ENCODE peak calls at places on chromosomes 11 and 22, in eight cellular contexts. E is uterus; D is PC-3; F is esophagus squamous epithelium; V is body of pancreas; M is CD4-positive, alpha-beta memory T cell; Y is IMR-90; W is suprapubic skin. L is an unnamed sample. For H3K4me1, the result is how much of the 10 kb centered on the place peaks cover.

GRCh38 chr22:44913198-44913983 is 96.4 kb downstream of the PHF21B start:
- DNase-seq in E (no peak), Y (no peak), D (no peak), W (peak), F (no peak), V (no peak), M (no peak), L (no peak)

GRCh38 chr22:30438559-30438958 is 13.0 kb downstream of the MTFP1 start:
- DNase-seq in E (no peak), M (no peak), Y (no peak), F (no peak), W (no peak), V (no peak), D (no peak), L (no peak)

GRCh38 chr11:128171496-128171895 is 415.9 kb downstream of the ETS1 start:
- DNase-seq in E (no peak), V (peak), M (no peak), F (no peak), W (no peak), D (peak), Y (peak), L (no peak)

GRCh38 chr11:118148877-118149276 is 3.7 kb downstream of the SCN4B start:
- DNase-seq in D (no peak), V (no peak), E (no peak), M (no peak), Y (no peak), W (no peak), F (no peak), L (no peak)

GRCh38 chr11:134637091-134638015 is 225.3 kb upstream of the B3GAT1 start:
- DNase-seq in V (no peak), D (no peak), E (no peak), M (no peak), F (no peak), W (no peak), Y (no peak), L (no peak)

GRCh38 chr11:133134561-133135173 is 397.6 kb downstream of the OPCML start:
- DNase-seq in W (no peak), E (no peak), V (peak), F (no peak), D (peak), Y (peak), M (no peak), L (no peak)

GRCh38 chr11:76835928-76836612 is 24.6 kb upstream of the ACER3 start:
- DNase-seq in D (peak), E (peak), W (peak), F (no peak), Y (peak), V (peak), M (no peak), L (no peak)

GRCh38 chr22:33606495-33606894 is 313.8 kb downstream of the LARGE1 start:
- DNase-seq in M (no peak), F (no peak), V (no peak), W (no peak), D (no peak), Y (no peak), E (no peak), L (no peak)

GRCh38 chr11:24496371-24496727 is 504 bp upstream of the LUZP2 start:
- DNase-seq in V (no peak), E (no peak), F (no peak), M (no peak), W (no peak), D (no peak), Y (peak), L (no peak)

GRCh38 chr22:46473021-46473779 is 64.2 kb downstream of the CELSR1 start:
- DNase-seq in Y (no peak), V (no peak), M (no peak), F (no peak), W (no peak), D (no peak), E (no peak), L (no peak)

GRCh38 chr11:34792814-34793241 is 123.4 kb downstream of the APIP start:
- DNase-seq in D (no peak), Y (no peak), E (no peak), M (no peak), V (peak), F (no peak), W (peak), L (no peak)

GRCh38 chr11:65435330-65435931 is 12.8 kb downstream of the NEAT1 start:
- DNase-seq in V (peak), M (no peak), Y (peak), W (no peak), D (no peak), F (no peak), E (peak), L (no peak)

GRCh38 chr11:123690490-123690889 is 36.1 kb upstream of the SCN3B start:
- DNase-seq in V (no peak), W (no peak), E (no peak), F (no peak), Y (peak), M (no peak), D (peak), L (no peak)

GRCh38 chr11:66293352-66293751 is 1.7 kb downstream of the TMEM151A start:
- DNase-seq in M (no peak), F (no peak), V (no peak), D (no peak), E (no peak), W (no peak), Y (no peak), L (no peak)

GRCh38 chr22:49020314-49020713 is 807.4 kb downstream of the BRD1 start:
- DNase-seq in Y (no peak), M (no peak), V (no peak), D (no peak), W (no peak), E (peak), F (no peak), L (no peak)

GRCh38 chr11:65468874-65469333 is 29.9 kb upstream of the MALAT1 start:
- DNase-seq in Y (no peak), F (no peak), M (peak), E (peak), W (peak), V (peak), D (peak), L (no peak)

GRCh38 chr11:35304393-35304790 is 115.0 kb downstream of the SLC1A2 start:
- DNase-seq in V (no peak), D (peak), W (no peak), E (no peak), Y (peak), M (no peak), F (no peak), L (no peak)

GRCh38 chr22:29312218-29313125 is 3.0 kb downstream of the RASL10A start:
- DNase-seq in V (peak), M (no peak), W (peak), F (no peak), E (no peak), D (no peak), Y (no peak), L (no peak)

GRCh38 chr11:132171031-132171430 is 800.6 kb downstream of the NTM start:
- DNase-seq in Y (no peak), E (no peak), V (no peak), W (no peak), M (no peak), F (no peak), D (no peak), L (no peak)

GRCh38 chr11:100789500-100789899 is 102.4 kb downstream of the ARHGAP42 start:
- DNase-seq in V (peak), W (no peak), Y (peak), E (no peak), D (peak), M (no peak), F (no peak), L (no peak)

GRCh38 chr11:12316432-12316831 is 60.9 kb upstream of the PARVA start:
- DNase-seq in D (no peak), E (no peak), F (no peak), M (no peak), W (no peak), V (no peak), Y (no peak), L (no peak)

GRCh38 chr11:110251837-110252236 is 44.6 kb downstream of the RDX start:
- DNase-seq in Y (peak), E (no peak), W (no peak), D (peak), F (no peak), V (peak), M (no peak), L (no peak)

GRCh38 chr11:115357066-115357465 is 147.1 kb downstream of the CADM1 start:
- DNase-seq in D (no peak), E (no peak), M (no peak), Y (no peak), F (no peak), W (no peak), V (no peak), L (no peak)

GRCh38 chr11:72297828-72298227 is 53.9 kb upstream of the PHOX2A start:
- DNase-seq in V (no peak), F (no peak), Y (no peak), D (no peak), E (no peak), M (no peak), W (no peak), L (no peak)

GRCh38 chr22:38730411-38730871 is 24.7 kb downstream of the GTPBP1 start:
- DNase-seq in W (peak), M (no peak), F (no peak), E (no peak), D (no peak), V (no peak), Y (no peak), L (no peak)

DNA sequence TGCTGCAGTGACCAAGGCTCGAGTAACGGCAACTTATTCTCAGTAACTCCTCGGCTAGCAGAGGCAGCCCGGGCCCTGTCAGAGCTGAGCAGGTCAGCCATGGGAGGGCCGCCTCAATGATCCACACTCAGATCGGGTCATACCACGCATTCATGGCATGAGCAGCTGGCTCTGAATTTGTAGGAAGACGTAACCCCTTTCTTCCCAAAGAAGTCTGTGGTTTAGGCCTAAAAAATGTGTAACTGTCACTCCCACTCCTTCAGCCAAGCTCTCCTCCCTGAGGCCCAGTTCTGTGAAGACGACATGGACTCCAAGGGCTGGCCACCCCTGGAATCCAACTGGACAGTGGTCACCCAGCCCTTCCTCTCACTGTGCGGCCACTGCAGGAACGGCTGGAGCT is 30.0 kb downstream of the PPP2R1B start:
- DNase-seq in E (no peak), V (no peak), M (no peak), Y (peak), D (no peak), F (no peak), W (peak), L (no peak)
- H3K4me1 ChIP-seq in E (under half), V (half or more), M (under half), Y (half or more), D (under half), F (half or more), W (half or more), L (half or more)

DNA sequence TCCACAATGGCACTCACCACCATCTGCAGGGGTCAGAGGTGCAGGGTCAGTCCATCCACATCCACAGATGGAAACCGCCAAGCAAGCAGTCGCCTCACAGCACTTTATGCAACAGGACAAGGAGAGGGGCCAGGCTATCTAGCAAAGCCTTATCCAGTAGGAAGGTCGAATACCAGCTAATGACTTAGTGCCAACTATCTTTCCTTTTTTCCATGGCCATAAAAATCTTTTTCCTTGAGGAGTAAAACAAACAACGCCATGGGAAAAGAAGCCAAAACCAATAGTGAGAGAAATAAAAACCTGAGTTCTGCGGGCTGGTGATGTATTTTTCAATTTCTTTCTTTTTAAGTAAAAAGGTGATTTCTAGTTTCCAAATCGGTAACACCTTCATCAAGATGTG is 8.2 kb downstream of the SNX19 start:
- DNase-seq in V (no peak), Y (no peak), W (no peak), M (no peak), E (no peak), F (no peak), D (no peak), L (peak)
- H3K27ac ChIP-seq in V (no peak), Y (peak), W (no peak), M (no peak), E (no peak), F (no peak), D (no peak), L (no peak)

DNA sequence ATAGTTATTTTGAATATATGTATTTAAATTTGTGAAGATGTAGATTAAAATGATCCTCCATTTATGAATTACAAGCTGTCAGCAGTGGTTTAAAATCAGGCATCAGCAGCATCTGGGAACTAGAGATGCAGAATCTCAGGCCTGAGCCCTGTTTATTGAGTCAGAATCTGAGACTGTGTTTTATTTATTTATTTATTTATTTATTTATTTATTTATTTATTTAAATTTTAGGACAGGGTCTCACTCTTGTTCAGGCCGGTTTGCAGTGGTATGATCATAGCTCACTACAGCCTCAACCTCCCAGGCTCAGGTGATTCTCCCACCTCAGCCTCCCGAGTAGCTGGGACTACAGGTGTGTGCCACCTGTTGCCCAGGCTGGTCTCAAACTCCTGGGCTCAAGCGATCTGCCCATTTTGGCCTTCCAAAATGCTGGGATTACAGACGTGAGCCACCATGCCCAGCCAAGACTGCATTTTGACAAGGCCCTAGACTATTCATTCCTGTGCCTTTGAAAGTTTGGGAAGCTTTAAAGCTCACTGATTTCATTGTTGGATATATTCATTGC is 70.7 kb downstream of the PPP6R3 start:
- DNase-seq in E (no peak), W (no peak), M (no peak), D (no peak), Y (no peak), F (no peak), V (no peak), L (no peak)
- H3K4me1 ChIP-seq in E (under half), W (under half), M (under half), D (under half), Y (under half), F (under half), V (under half), L (half or more)

GRCh38 chr22:36374603-36375024 is 13.2 kb downstream of the MYH9 start:
- DNase-seq in F (no peak), V (peak), D (peak), E (peak), M (peak), W (no peak), Y (peak), L (no peak)
- H3K27ac ChIP-seq in F (peak), V (peak), D (peak), E (peak), M (peak), W (peak), Y (peak), L (peak)

GRCh38 chr22:17914474-17914873 is 109.9 kb downstream of the MICAL3 start:
- DNase-seq in F (no peak), D (no peak), E (no peak), Y (no peak), M (no peak), V (no peak), W (no peak), L (no peak)

GRCh38 chr22:17917490-17917983 is 106.8 kb downstream of the MICAL3 start:
- DNase-seq in M (no peak), W (no peak), V (no peak), D (peak), E (peak), F (no peak), Y (no peak), L (no peak)

GRCh38 chr22:17916226-17916889 is 108.0 kb downstream of the MICAL3 start:
- DNase-seq in V (no peak), Y (no peak), D (no peak), W (no peak), E (peak), F (no peak), M (no peak), L (no peak)

GRCh38 chr22:17915188-17915587 is 109.2 kb downstream of the MICAL3 start:
- DNase-seq in F (no peak), V (no peak), M (no peak), Y (no peak), D (no peak), W (no peak), E (peak), L (no peak)

DNA sequence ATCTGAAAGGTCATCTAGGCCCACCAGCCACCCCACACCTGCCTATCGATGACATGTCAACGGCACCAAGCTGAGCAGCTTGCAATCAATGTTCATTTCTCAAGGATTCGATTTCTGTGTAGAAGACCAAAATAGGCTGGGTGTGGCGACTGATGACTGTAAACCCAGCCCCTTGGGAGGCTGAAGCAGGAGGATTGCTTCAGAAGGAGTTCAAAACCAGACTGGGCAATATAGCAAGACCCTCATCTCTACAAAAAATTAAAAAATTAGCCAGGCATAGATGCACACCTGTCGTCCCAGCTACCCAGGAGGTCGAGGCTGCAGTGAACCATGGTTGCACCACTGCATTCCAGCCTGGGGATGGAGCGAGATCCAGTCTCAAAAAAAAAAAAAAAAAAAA is 108.7 kb downstream of the MICAL3 start:
- DNase-seq in V (no peak), M (no peak), F (no peak), E (no peak), Y (no peak), W (no peak), D (no peak), L (no peak)
- H3K4me1 ChIP-seq in V (under half), M (under half), F (under half), E (under half), Y (under half), W (under half), D (under half), L (half or more)

GRCh38 chr11:126988655-126989054 is 11.9 kb downstream of the KIRREL3 start:
- DNase-seq in M (no peak), W (no peak), V (no peak), F (no peak), E (no peak), D (no peak), Y (no peak), L (no peak)
- H3K27ac ChIP-seq in M (no peak), W (no peak), V (no peak), F (no peak), E (no peak), D (no peak), Y (no peak), L (no peak)

L was measured in esophagus muscularis mucosa.